ENCODE peak calls at places on chromosomes 11 and 22, in five cellular contexts. G is HFF-Myc, D is fibroblast of the aortic adventitia, B is GM12865, M is kidney. O is an unnamed sample.

GRCh38 chr22:30704978-30705377 is 10.3 kb downstream of the OSBP2 start:
- DNase-seq in G (no peak), D (no peak), B (no peak), M (no peak), O (no peak)

GRCh38 chr11:60993611-60994010 is 22.1 kb downstream of the CD6 start:
- DNase-seq in G (no peak), D (no peak), B (no peak), M (no peak), O (no peak)

GRCh38 chr22:29635734-29636357 is 32.4 kb downstream of the NF2 start:
- DNase-seq in G (peak), D (peak), B (peak), M (no peak), O (no peak)

GRCh38 chr11:135037828-135038227 is 625.8 kb upstream of the B3GAT1 start:
- DNase-seq in G (no peak), D (no peak), B (no peak), M (no peak), O (no peak)

GRCh38 chr11:98736813-98737212 is 283.9 kb upstream of the CNTN5 start:
- DNase-seq in G (no peak), D (no peak), B (no peak), M (no peak), O (no peak)

GRCh38 chr11:70420008-70420464 is 21.7 kb downstream of the CTTN start:
- DNase-seq in G (no peak), D (peak), B (no peak), M (no peak), O (no peak)

GRCh38 chr11:121892131-121892681 is 223.8 kb downstream of the BLID start:
- DNase-seq in G (no peak), D (peak), B (no peak), M (no peak), O (no peak)

GRCh38 chr22:32281092-32281491 is 25.9 kb upstream of the SLC5A4 start:
- DNase-seq in G (peak), D (peak), B (no peak), M (no peak), O (no peak)

GRCh38 chr11:69745201-69745600 is 29.9 kb downstream of the FGF4 start:
- DNase-seq in G (no peak), D (no peak), B (no peak), M (no peak), O (no peak)

GRCh38 chr11:78791254-78791653 is 216.6 kb upstream of the NARS2 start:
- DNase-seq in G (no peak), D (peak), B (no peak), M (no peak), O (no peak)

GRCh38 chr11:60767388-60767811 is 10.7 kb downstream of the MS4A15 start:
- DNase-seq in G (no peak), D (no peak), B (no peak), M (no peak), O (no peak)

GRCh38 chr22:31148953-31149627 is 8.8 kb upstream of the PLA2G3 start:
- DNase-seq in G (no peak), D (peak), B (peak), M (peak), O (no peak)

GRCh38 chr22:46367707-46368191 is 32.2 kb downstream of the TRMU start:
- DNase-seq in G (no peak), D (peak), B (peak), M (peak), O (no peak)

GRCh38 chr11:76670475-76671235 is at the start of gene LRRC32:
- DNase-seq in G (no peak), D (no peak), B (peak), M (peak), O (no peak)

GRCh38 chr11:96125400-96125799 is 201.5 kb upstream of the MTMR2 start:
- DNase-seq in G (no peak), D (no peak), B (no peak), M (no peak), O (no peak)

DNA sequence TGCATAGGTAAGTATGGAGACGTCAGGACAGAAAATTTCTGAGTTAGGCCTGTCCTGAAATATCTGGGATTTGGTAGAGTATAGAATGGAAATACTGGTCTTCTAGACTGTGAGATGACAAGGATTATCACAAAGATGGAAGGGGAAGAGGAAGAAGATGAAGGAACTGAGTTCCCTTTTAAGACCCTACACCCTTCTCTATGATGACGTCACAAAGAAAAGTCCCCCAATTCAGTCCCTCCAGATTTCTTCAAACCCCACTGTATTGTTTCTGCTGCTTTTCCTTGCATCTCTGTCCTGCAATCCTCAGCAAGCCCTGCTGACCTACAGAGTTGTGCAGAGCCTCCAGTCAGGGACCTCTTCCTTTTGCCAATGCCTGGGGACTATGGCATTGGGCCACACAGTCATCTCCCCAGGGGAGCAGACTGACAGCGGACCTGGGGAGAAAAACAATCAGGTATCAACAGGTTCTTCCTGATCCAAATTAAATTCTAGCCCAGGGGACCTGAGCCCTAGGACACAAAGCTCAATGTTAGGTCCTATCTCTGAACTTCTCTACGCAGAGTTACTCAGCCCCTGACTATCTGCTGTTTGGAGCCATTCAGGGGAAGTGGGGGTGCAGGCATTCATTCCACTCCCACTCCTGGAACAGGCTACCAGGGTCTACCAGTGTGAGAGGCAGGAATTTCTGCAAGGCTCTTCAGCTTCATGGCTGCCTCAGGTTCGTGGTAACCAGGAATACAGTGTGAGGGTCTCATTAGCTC is 49.2 kb upstream of the POU2AF1 start:
- DNase-seq in G (no peak), D (no peak), B (no peak), M (no peak), O (no peak)
- H3K4me3 ChIP-seq in G (no peak), D (no peak), B (no peak), M (no peak), O (no peak)

GRCh38 chr11:110433393-110434333 is 3.9 kb downstream of the FDX1 start:
- DNase-seq in G (no peak), D (peak), B (peak), M (no peak), O (no peak)

GRCh38 chr11:110430267-110431211 is 791 bp downstream of the FDX1 start:
- DNase-seq in G (no peak), D (peak), B (peak), M (no peak), O (no peak)

GRCh38 chr11:110434952-110435779 is 5.4 kb downstream of the FDX1 start:
- DNase-seq in G (no peak), D (peak), B (peak), M (no peak), O (no peak)

GRCh38 chr11:110431212-110432073 is 1.7 kb downstream of the FDX1 start:
- DNase-seq in G (no peak), D (peak), B (peak), M (no peak), O (no peak)

DNA sequence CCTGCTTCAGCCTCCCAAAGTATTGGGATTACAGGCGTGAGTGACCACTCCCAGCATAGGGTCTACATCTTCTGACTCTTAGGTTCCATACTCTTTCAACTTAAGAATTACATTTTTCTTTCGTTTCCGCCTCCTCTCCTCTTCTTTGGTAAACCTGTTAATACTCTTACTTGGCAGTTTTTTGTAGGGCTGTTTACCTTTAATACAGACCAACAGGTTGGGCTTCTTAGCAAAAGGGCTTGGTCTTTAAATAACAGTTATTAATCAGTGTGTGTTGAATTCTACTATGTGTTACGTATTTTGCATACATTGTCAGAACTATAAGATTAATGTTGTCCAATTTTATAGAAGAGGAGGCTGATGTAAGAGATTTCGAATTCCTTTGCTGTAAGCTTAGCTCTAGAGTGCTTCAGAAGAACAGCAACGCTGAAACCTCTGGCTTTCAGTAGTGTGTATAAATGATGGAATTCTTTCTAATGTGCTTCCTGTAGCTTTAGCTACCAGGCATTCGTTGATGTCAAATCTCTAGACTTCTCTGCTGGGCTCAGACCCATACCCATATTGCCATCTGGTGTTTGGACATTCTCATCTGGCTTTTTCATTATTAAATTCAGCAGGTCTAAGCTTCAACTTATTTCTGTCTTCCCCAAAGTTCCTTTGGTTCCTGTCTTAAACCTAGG is 3.1 kb downstream of the FDX1 start:
- DNase-seq in G (no peak), D (peak), B (no peak), M (no peak), O (no peak)
- TF ChIP-seq CTCF in G (peak), D (no peak), B (no peak), M (no peak), O (no peak)

DNA sequence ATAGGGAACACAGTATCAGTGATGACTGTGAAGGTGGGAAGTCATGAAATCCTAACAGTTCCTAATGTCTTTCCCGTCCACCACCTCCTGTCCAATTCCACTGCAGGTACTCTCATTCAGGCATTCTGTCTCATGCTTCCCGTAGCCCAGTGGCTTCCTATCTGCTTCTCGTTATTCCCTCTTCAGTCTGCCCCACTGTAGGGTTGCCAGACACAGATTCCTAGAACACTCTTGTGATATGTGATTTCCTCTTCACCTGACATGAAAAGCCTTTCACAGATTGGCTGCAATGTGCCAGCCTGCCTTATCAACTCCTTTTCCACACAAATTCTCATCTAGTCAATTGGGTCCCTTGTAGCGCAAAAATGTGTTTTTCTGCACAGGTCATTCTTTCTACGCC is 49.0 kb downstream of the C2CD3 start:
- DNase-seq in G (no peak), D (no peak), B (no peak), M (no peak), O (no peak)
- H3K4me3 ChIP-seq in G (no peak), D (no peak), B (no peak), M (no peak), O (no peak)

DNA sequence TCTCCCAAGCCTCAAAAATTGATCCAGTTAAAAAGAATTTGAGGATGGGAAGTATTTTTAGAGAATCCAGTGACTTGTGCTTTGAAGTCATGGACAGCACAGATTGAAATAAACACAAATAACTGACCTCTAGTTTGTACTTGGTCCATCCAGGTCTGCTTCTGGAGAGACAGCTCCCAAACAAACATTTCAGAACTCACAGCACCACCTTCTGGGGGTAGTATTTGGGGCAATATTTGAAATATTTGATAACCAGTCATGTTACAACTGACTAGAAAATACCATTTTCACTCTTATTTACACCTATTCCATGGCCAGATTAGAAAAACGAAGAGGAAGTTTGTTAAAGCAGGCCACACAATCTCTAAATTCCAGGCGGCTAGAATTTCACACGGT is 56.2 kb downstream of the CTSC start:
- DNase-seq in G (no peak), D (peak), B (no peak), M (no peak), O (no peak)
- TF ChIP-seq CTCF in G (no peak), D (peak), B (no peak), M (no peak), O (no peak)

GRCh38 chr11:125494601-125494986 is 1.5 kb downstream of the FEZ1 start:
- DNase-seq in G (no peak), D (peak), B (peak), M (no peak), O (no peak)

GRCh38 chr11:125498521-125498920 is 2.5 kb upstream of the FEZ1 start:
- DNase-seq in G (no peak), D (no peak), B (no peak), M (no peak), O (no peak)

GRCh38 chr11:125494987-125495725 is 909 bp downstream of the FEZ1 start:
- DNase-seq in G (no peak), D (peak), B (peak), M (peak), O (no peak)

GRCh38 chr11:125496465-125496817 is 376 bp upstream of the FEZ1 start:
- DNase-seq in G (no peak), D (no peak), B (no peak), M (peak), O (no peak)

GRCh38 chr11:125494033-125494364 is 2.1 kb downstream of the FEZ1 start:
- DNase-seq in G (no peak), D (peak), B (no peak), M (no peak), O (no peak)
- H3K4me3 ChIP-seq in G (no peak), D (peak), B (peak), M (no peak), O (peak)

GRCh38 chr11:63747006-63747405 is 21.6 kb downstream of the ZFTA start:
- DNase-seq in G (no peak), D (no peak), B (no peak), M (no peak), O (peak)

GRCh38 chr11:63749624-63750023 is 19.0 kb downstream of the ZFTA start:
- DNase-seq in G (no peak), D (no peak), B (no peak), M (no peak), O (no peak)

DNA sequence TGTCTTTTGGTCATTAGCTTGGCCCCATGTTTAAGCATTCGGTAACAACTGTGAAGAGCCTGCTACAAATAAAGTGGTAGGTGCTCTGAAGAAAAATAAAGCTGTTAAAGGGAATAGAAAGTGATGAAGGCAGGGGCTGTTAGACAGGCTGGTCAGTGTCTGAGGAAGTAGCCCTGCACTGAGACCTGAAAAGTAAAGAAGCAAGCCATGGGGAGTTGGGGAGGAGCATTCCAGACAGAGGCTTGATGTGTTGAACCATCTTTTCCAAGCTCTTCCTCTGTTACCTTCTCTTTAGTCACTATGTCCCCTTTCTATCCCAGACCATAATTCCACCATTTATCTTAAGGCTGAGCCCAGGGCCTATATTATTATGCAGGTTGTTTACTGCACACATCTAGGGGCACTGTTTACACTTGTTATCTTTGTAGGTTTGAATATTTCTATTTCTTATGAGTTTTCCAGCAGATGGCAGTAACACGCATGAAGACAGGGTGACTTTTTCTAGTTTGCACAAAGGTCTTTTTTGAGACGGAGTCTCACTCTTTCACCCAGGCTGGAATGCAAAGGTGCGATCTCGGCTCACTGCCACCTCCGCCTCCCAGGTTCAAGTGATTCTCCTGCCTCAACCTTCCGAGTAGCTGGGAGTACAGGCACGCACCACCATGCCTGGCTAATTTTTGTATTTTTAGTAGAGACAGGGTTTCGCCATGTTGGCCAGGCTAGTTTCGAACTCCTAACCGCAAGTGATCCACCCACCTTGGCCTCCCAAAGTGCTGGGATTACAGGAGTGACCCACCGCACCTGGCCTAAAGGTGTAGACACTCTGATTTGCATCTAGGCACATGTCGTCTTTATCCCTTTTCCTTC is 23.0 kb downstream of the ZFTA start:
- DNase-seq in G (no peak), D (no peak), B (no peak), M (no peak), O (no peak)
- TF ChIP-seq CTCF in G (no peak), D (peak), B (no peak), M (peak), O (no peak)